ENCODE peak calls at places on chromosomes 6 and 20, in nine cellular contexts. Y is stomach, G is mammary epithelial cell, W is upper lobe of right lung, R is Caco-2, C is osteocyte, L is GM13977, D is HFFc6, P is kidney. F is an unnamed sample.
A peak's percentile ranks its signal among the peaks of the same experiment; 100 is the strongest.

GRCh38 chr20:53154540-53154939 is 182.4 kb downstream of the TSHZ2 start:
- DNase-seq in Y (no peak), R (no peak), L (peak; percentile 9), W (no peak), D (no peak), C (no peak), G (peak; percentile 59), P (no peak), F (no peak)

GRCh38 chr20:17635320-17635673 is 46.7 kb downstream of the RRBP1 start:
- DNase-seq in P (no peak), D (no peak), W (no peak), C (no peak), R (no peak), L (no peak), G (no peak), Y (no peak), F (no peak)

GRCh38 chr20:39269031-39269461 is 306.9 kb downstream of the DHX35 start:
- DNase-seq in D (no peak), C (peak; percentile 88), W (peak; percentile 76), L (peak; percentile 67), Y (peak; percentile 54), R (peak; percentile 73), P (peak; percentile 78), G (peak; percentile 4), F (no peak)

GRCh38 chr6:36822506-36823269 is 16.6 kb downstream of the CPNE5 start:
- DNase-seq in P (no peak), G (no peak), Y (no peak), R (no peak), L (no peak), W (no peak), C (no peak), D (no peak), F (no peak)

GRCh38 chr6:25410102-25410501 is 130.9 kb downstream of the CARMIL1 start:
- DNase-seq in Y (no peak), W (no peak), G (no peak), L (no peak), R (no peak), P (no peak), D (no peak), C (no peak), F (no peak)

GRCh38 chr20:20606046-20606445 is 106.4 kb downstream of the RALGAPA2 start:
- DNase-seq in L (no peak), R (no peak), P (no peak), Y (no peak), W (no peak), G (no peak), D (no peak), C (no peak), F (no peak)

GRCh38 chr6:155595264-155595663 is 139.6 kb upstream of the NOX3 start:
- DNase-seq in Y (no peak), R (no peak), C (no peak), L (no peak), P (no peak), G (no peak), D (no peak), W (no peak), F (no peak)

GRCh38 chr6:131754715-131755567 is 44.1 kb upstream of the CTAGE9 start:
- DNase-seq in C (no peak), G (no peak), Y (no peak), L (no peak), R (no peak), D (peak; percentile 74), P (no peak), W (no peak), F (no peak)

GRCh38 chr20:20448891-20449290 is 81.0 kb downstream of the INSM1 start:
- DNase-seq in L (no peak), G (no peak), C (no peak), R (no peak), Y (no peak), W (no peak), D (no peak), P (no peak), F (no peak)

GRCh38 chr20:2260250-2260649 is 35.6 kb upstream of the TGM3 start:
- DNase-seq in G (no peak), P (no peak), W (no peak), Y (no peak), C (no peak), R (no peak), D (no peak), L (no peak), F (no peak)

GRCh38 chr6:138601128-138601527 is 101.8 kb upstream of the NHSL1 start:
- DNase-seq in D (no peak), L (no peak), W (no peak), G (peak; percentile 42), Y (no peak), C (no peak), R (no peak), P (no peak), F (no peak)

GRCh38 chr20:11277170-11277569 is 603.4 kb upstream of the JAG1 start:
- DNase-seq in Y (no peak), L (no peak), R (no peak), G (no peak), C (no peak), W (no peak), D (no peak), P (no peak), F (no peak)

GRCh38 chr6:21665101-21665435 is 71.5 kb downstream of the SOX4 start:
- DNase-seq in P (no peak), Y (no peak), D (no peak), G (no peak), W (no peak), L (no peak), R (no peak), C (no peak), F (no peak)

GRCh38 chr20:41055679-41056078 is 27.1 kb downstream of the TOP1 start:
- DNase-seq in P (no peak), D (no peak), Y (no peak), W (no peak), R (no peak), C (no peak), G (no peak), L (no peak), F (no peak)

GRCh38 chr6:82619573-82619972 is 256.0 kb downstream of the TPBG start:
- DNase-seq in Y (no peak), C (no peak), P (no peak), W (no peak), D (no peak), G (no peak), R (no peak), L (no peak), F (no peak)

GRCh38 chr20:49887251-49887827 is 28.0 kb downstream of the SPATA2 start:
- DNase-seq in C (no peak), Y (no peak), L (no peak), D (peak; percentile 4), W (no peak), G (no peak), R (peak; percentile 36), P (no peak), F (peak; percentile 63)

GRCh38 chr6:131216277-131216676 is 81.0 kb downstream of the AKAP7 start:
- DNase-seq in P (no peak), L (no peak), G (no peak), C (no peak), R (no peak), Y (no peak), D (no peak), W (no peak), F (no peak)

GRCh38 chr6:55445648-55446204 is 118.5 kb downstream of the GFRAL start:
- DNase-seq in G (peak; percentile 7), W (no peak), D (peak; percentile 12), P (no peak), Y (no peak), R (no peak), L (no peak), C (no peak), F (no peak)

GRCh38 chr20:21719592-21720214 is 14.2 kb downstream of the PAX1 start:
- DNase-seq in C (no peak), D (peak; percentile 50), L (peak; percentile 72), G (peak; percentile 33), Y (peak; percentile 51), P (no peak), R (peak; percentile 72), W (no peak), F (no peak)
- TF ChIP-seq CTCF in C (peak; percentile 81), D (peak; percentile 91), L (peak; percentile 78), G (peak; percentile 83), Y (no peak), P (peak; percentile 66), R (peak; percentile 90), W (peak; percentile 86), F (peak; percentile 95)

GRCh38 chr6:93418113-93418447 is 1.3 kb downstream of the EPHA7 start:
- DNase-seq in D (no peak), P (no peak), W (no peak), G (no peak), R (no peak), L (no peak), C (no peak), Y (no peak), F (no peak)
- TF ChIP-seq CTCF in D (no peak), P (no peak), W (no peak), G (no peak), R (no peak), L (no peak), C (no peak), Y (no peak), F (no peak)

DNA sequence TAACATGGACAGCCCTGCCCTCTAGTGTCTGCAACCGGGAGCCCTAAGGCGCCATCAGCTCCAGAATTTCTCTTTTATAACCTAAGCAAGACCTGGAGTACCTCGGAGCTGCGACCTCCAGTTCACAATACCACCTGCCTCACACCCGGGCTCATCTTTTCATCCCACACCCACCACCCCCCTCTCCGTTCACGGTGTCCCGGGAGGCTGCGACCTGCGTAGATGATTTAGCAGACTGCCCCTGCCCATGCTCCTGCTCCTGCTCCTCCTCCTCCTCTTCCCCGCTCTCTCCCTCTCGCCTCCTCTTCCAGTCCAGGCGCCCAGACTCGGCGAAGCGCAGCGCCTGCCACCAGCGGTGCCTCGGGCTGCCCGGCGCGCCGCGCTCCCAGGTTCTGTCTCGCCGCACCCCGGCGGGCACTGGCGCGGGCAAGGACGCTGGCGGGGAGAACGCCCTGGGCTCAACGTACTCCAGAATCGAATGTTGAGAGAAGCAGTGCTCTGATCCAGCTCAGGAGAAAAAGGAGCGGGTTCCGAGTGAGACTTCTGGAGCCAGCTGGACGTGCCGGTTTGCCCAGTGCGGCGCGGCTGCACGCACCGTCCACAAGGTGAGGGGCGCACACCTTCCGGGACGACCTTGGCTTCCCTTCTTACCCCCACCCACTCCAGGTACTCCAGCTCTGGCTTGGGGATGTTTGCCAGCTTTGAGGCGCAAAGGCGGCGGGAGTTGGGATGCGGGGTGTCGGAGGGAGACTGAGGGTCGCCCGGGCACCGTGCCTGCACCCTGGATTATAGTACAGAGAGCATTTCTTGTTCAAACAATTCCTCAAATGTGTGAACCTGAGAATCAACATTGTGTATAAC is at the start of gene HTR1E:
- DNase-seq in P (peak; percentile 62), C (no peak), W (peak; percentile 65), D (no peak), L (peak; percentile 68), Y (peak; percentile 79), G (peak; percentile 23), R (no peak), F (peak; percentile 77)
- TF ChIP-seq CTCF in P (peak; percentile 26), C (peak; percentile 55), W (peak; percentile 40), D (peak; percentile 61), L (peak; percentile 61), Y (no peak), G (peak; percentile 38), R (peak; percentile 66), F (peak; percentile 77)

GRCh38 chr20:37411408-37412306 is 65.7 kb downstream of the SRC start:
- DNase-seq in R (no peak), W (no peak), L (no peak), G (no peak), P (no peak), D (no peak), Y (no peak), C (no peak), F (no peak)
- TF ChIP-seq CTCF in R (no peak), W (no peak), L (no peak), G (no peak), P (no peak), D (no peak), Y (no peak), C (no peak), F (no peak)